ENCODE peak calls at places on chromosome 17, in five cellular contexts. J is transverse colon, U is heart left ventricle, V is astrocyte, F is neural progenitor cell. X is an unnamed sample. For H3K36me3, the result is how much of the 10 kb centered on the place peaks cover.

GRCh38 chr17:68322630-68323029 is 31.3 kb downstream of the ARSG start:
- DNase-seq in J (no peak), U (no peak), V (no peak), F (no peak), X (no peak)

GRCh38 chr17:83136156-83136555 is 56.7 kb downstream of the METRNL start:
- DNase-seq in J (peak), U (no peak), V (no peak), F (no peak), X (no peak)

GRCh38 chr17:72890711-72891110 is 201.8 kb downstream of the SLC39A11 start:
- DNase-seq in J (no peak), U (no peak), V (peak), F (no peak), X (no peak)

GRCh38 chr17:51585514-51586104 is 325.3 kb downstream of the UTP18 start:
- DNase-seq in J (peak), U (no peak), V (no peak), F (peak), X (no peak)

GRCh38 chr17:57954421-57955182 is 610 bp downstream of the CUEDC1 start:
- DNase-seq in J (peak), U (peak), V (no peak), F (peak), X (no peak)

GRCh38 chr17:46795379-46795952 is 23.0 kb downstream of the WNT3 start:
- DNase-seq in J (no peak), U (no peak), V (no peak), F (no peak), X (no peak)

GRCh38 chr17:58270476-58271290 is 10.1 kb downstream of the MPO start:
- DNase-seq in J (no peak), U (peak), V (no peak), F (no peak), X (no peak)

GRCh38 chr17:32283745-32284207 is 18.1 kb downstream of the RHBDL3 start:
- DNase-seq in J (no peak), U (no peak), V (peak), F (no peak), X (no peak)

GRCh38 chr17:50872710-50873424 is 6.7 kb upstream of the TOB1 start:
- DNase-seq in J (no peak), U (peak), V (peak), F (no peak), X (no peak)

GRCh38 chr17:12620200-12620720 is 45.4 kb upstream of the MYOCD start:
- DNase-seq in J (no peak), U (no peak), V (peak), F (peak), X (no peak)

GRCh38 chr17:78306913-78307312 is 53.0 kb downstream of the SOCS3 start:
- DNase-seq in J (no peak), U (no peak), V (no peak), F (no peak), X (no peak)

GRCh38 chr17:81200695-81201580 is 21.8 kb downstream of the CEP131 start:
- DNase-seq in J (peak), U (peak), V (peak), F (peak), X (peak)

GRCh38 chr17:81200201-81200600 is 22.6 kb downstream of the CEP131 start:
- DNase-seq in J (no peak), U (no peak), V (no peak), F (no peak), X (no peak)

GRCh38 chr17:81204578-81204977 is 18.2 kb downstream of the CEP131 start:
- DNase-seq in J (no peak), U (no peak), V (no peak), F (no peak), X (no peak)

GRCh38 chr17:81202318-81202717 is 20.4 kb downstream of the CEP131 start:
- DNase-seq in J (no peak), U (no peak), V (no peak), F (no peak), X (no peak)

GRCh38 chr17:81203136-81203535 is 19.6 kb downstream of the CEP131 start:
- DNase-seq in J (no peak), U (no peak), V (no peak), F (no peak), X (no peak)
- H3K36me3 ChIP-seq in J (under half), U (under half), V (under half), F (under half), X (under half)

GRCh38 chr17:73924083-73924482 is 279.4 kb upstream of the RPL38 start:
- DNase-seq in J (no peak), U (no peak), V (no peak), F (no peak), X (no peak)

GRCh38 chr17:73929860-73930430 is 273.5 kb upstream of the RPL38 start:
- DNase-seq in J (no peak), U (no peak), V (no peak), F (no peak), X (no peak)

GRCh38 chr17:73924488-73925186 is 278.8 kb upstream of the RPL38 start:
- DNase-seq in J (no peak), U (no peak), V (no peak), F (peak), X (no peak)
- H3K36me3 ChIP-seq in J (under half), U (under half), V (under half), F (under half), X (under half)

GRCh38 chr17:41763327-41763726 is 23.2 kb downstream of the JUP start:
- DNase-seq in J (no peak), U (no peak), V (no peak), F (no peak), X (no peak)

GRCh38 chr17:41760878-41761277 is 25.6 kb downstream of the JUP start:
- DNase-seq in J (no peak), U (no peak), V (no peak), F (no peak), X (no peak)

GRCh38 chr17:41766135-41766534 is 20.4 kb downstream of the JUP start:
- DNase-seq in J (no peak), U (no peak), V (no peak), F (no peak), X (no peak)

GRCh38 chr17:41762391-41762790 is 24.1 kb downstream of the JUP start:
- DNase-seq in J (no peak), U (no peak), V (no peak), F (no peak), X (no peak)

GRCh38 chr17:41762841-41763240 is 23.7 kb downstream of the JUP start:
- DNase-seq in J (no peak), U (no peak), V (no peak), F (no peak), X (no peak)
- H3K36me3 ChIP-seq in J (under half), U (half or more), V (under half), F (under half), X (under half)

DNA sequence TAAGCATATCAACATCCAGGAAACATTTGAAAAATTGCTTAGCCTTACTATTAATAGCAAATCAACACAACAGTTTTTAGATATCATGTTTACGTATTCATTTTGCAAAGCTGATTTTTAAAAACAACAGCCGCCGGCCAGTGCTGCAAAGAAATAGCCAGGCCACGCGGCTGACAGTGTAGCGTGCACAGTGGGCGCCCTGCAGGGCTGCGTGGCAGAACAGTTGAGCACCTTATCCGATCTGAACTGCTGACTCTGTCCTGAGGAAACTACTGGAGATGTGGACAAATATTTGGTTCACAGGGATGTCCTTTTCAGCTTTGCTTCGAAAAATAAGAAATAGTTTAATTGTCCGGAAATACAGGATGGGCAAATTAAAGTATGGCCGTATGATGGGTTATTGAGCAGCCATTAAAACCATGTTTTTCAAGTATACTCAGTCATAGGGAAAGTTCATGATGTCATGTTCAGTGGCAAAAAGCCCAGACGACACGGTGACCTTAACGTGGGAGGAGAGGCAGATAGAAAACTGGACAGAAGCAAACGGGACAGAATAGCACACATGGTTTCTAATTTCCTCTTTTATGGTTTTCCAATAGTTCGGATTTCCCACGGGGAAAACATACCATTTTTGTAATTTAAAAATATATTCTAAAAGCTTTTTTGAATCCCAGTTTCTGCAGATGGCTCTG is 52.4 kb upstream of the ENDOV start:
- DNase-seq in J (no peak), U (peak), V (peak), F (no peak), X (no peak)
- H3K36me3 ChIP-seq in J (half or more), U (half or more), V (under half), F (under half), X (under half)

DNA sequence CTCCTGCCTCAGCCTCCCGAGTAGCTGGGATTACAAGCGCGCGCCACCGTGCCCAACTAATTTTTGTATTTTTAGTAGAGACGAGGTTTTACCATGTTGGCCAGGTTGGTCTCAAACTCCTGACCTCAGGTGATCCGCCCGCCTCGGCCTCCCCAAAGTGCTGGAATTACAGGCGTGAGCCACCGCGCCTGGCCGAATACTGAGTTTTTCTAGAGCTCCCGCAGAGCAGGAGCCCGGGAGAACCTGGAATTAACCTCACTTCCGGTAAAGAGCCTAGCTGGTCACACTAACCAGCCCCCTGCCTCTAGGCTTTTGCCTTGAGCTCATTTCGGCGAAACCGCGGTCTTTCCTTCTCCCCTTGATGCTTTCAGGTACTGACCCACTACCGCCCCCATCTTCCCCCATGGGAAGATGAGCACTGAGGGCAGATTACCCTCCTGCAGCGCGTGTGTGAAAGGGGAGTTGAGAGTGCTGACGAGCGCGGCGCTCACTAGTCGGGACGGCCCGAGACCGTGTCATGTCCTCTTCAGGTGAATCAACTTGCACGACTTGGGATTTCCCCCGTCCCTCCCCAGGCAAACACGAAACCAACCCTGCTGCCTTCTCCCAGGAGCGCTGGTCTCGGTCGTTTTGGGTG is 743 bp upstream of the NEK8 start:
- DNase-seq in J (peak), U (peak), V (peak), F (peak), X (no peak)
- H3K36me3 ChIP-seq in J (under half), U (under half), V (under half), F (under half), X (under half)

X was measured in kidney epithelial cell.